ENCODE peak calls at places on chromosome 7, in seven cellular contexts. K, P, S, Q, R, X and J are unnamed samples.

GRCh38 chr7:19464751-19465150 is 244.1 kb downstream of the POLR1F start:
- DNase-seq in R (no peak), S (no peak), X (no peak), P (no peak), Q (no peak), K (no peak), J (no peak)

GRCh38 chr7:96093435-96093834 is 228.5 kb downstream of the SLC25A13 start:
- DNase-seq in R (peak; percentile 63), X (no peak), P (no peak), Q (no peak), S (no peak), K (no peak), J (peak; percentile 50)

GRCh38 chr7:131425992-131426391 is 98.3 kb downstream of the MKLN1 start:
- DNase-seq in P (no peak), S (no peak), R (no peak), Q (no peak), K (no peak), X (no peak), J (no peak)

GRCh38 chr7:122303971-122304603 is 463 bp downstream of the FEZF1 start:
- DNase-seq in K (no peak), Q (no peak), P (peak; percentile 71), S (peak; percentile 89), R (no peak), X (no peak), J (no peak)

GRCh38 chr7:32335107-32335506 is 155.1 kb downstream of the LSM5 start:
- DNase-seq in R (no peak), X (no peak), S (no peak), Q (peak; percentile 33), K (no peak), P (no peak), J (no peak)

GRCh38 chr7:123571684-123572083 is 14.1 kb upstream of the NDUFA5 start:
- DNase-seq in K (no peak), Q (no peak), R (no peak), S (no peak), X (no peak), P (no peak), J (no peak)

GRCh38 chr7:44995555-44996493 is 4.2 kb upstream of the CCM2 start:
- DNase-seq in X (no peak), Q (no peak), S (no peak), P (no peak), R (no peak), K (no peak), J (no peak)

GRCh38 chr7:97270280-97270679 is 152.8 kb downstream of the SDHAF3 start:
- DNase-seq in S (no peak), R (no peak), X (no peak), Q (no peak), P (no peak), K (no peak), J (no peak)

GRCh38 chr7:141456298-141456697 is 94.9 kb upstream of the AGK start:
- DNase-seq in X (no peak), R (no peak), K (no peak), Q (no peak), P (no peak), S (no peak), J (no peak)

GRCh38 chr7:65907501-65908198 is 34.8 kb downstream of the VKORC1L1 start:
- DNase-seq in K (no peak), R (no peak), X (no peak), Q (no peak), P (peak; percentile 43), S (no peak), J (no peak)

GRCh38 chr7:130352335-130353074 is 7.9 kb downstream of the CPA5 start:
- DNase-seq in P (no peak), X (no peak), K (no peak), Q (no peak), R (peak; percentile 72), S (peak; percentile 45), J (no peak)

GRCh38 chr7:115024276-115024675 is 102.4 kb downstream of the MDFIC start:
- DNase-seq in Q (no peak), P (no peak), S (no peak), R (no peak), K (no peak), X (no peak), J (no peak)

GRCh38 chr7:39709768-39710291 is 86.5 kb downstream of the RALA start:
- DNase-seq in P (peak; percentile 42), S (peak; percentile 68), R (peak; percentile 92), Q (no peak), X (no peak), K (no peak), J (peak; percentile 85)

GRCh38 chr7:44293561-44294324 is 31.7 kb downstream of the CAMK2B start:
- DNase-seq in Q (peak; percentile 0), S (peak; percentile 57), P (no peak), R (no peak), X (no peak), K (no peak), J (no peak)

GRCh38 chr7:1950066-1950622 is 280.1 kb downstream of the ELFN1 start:
- DNase-seq in K (no peak), S (no peak), R (no peak), Q (no peak), X (no peak), P (no peak), J (no peak)

GRCh38 chr7:105060394-105060793 is 46.4 kb downstream of the KMT2E start:
- DNase-seq in K (no peak), P (no peak), R (no peak), X (no peak), Q (no peak), S (no peak), J (no peak)

GRCh38 chr7:66152538-66153191 is 38.0 kb downstream of the CRCP start:
- DNase-seq in S (peak; percentile 37), R (peak; percentile 48), K (no peak), P (peak; percentile 57), X (no peak), Q (no peak), J (no peak)

GRCh38 chr7:42858570-42858969 is 53.3 kb downstream of the C7orf25 start:
- DNase-seq in K (no peak), P (no peak), X (no peak), S (no peak), R (peak; percentile 29), Q (no peak), J (no peak)

GRCh38 chr7:8637322-8637721 is 203.9 kb downstream of the NXPH1 start:
- DNase-seq in P (no peak), X (no peak), Q (no peak), R (no peak), K (no peak), S (no peak), J (no peak)

GRCh38 chr7:41581041-41581440 is 121.8 kb downstream of the INHBA start:
- DNase-seq in P (no peak), R (no peak), S (no peak), Q (no peak), X (no peak), K (no peak), J (no peak)

GRCh38 chr7:21942955-21943354 is 2.7 kb downstream of the CDCA7L start:
- DNase-seq in K (no peak), X (no peak), R (no peak), S (no peak), Q (peak; percentile 18), P (no peak), J (no peak)

GRCh38 chr7:105218215-105218614 is 170.5 kb downstream of the SRPK2 start:
- DNase-seq in S (no peak), R (no peak), P (no peak), X (no peak), Q (no peak), K (no peak), J (no peak)

GRCh38 chr7:108449577-108449920 is 6.7 kb downstream of the NRCAM start:
- DNase-seq in K (no peak), R (no peak), S (no peak), Q (no peak), P (no peak), X (no peak), J (no peak)

DNA sequence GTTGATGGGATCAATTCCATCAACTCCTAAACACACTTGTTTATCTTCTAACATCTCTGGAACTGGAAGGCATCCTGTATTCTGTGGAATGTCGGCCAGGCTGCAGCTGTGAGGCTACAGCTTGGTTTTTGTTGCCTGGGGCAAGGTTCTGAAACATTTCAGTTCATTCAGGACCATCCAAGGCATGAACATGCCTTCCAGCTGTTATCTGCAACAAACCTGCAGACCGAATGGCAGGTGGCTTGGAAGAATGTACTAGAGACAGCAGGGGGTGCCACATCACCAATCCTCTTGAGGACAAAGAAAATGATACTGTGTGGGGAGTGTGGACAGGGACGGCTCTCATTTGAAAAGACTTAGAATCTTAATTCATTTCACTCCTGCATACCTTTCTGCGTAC is 12.4 kb downstream of the PAPOLB start:
- DNase-seq in X (peak; percentile 49), P (peak; percentile 59), K (no peak), Q (peak; percentile 71), R (peak; percentile 30), S (peak; percentile 67), J (no peak)
- TF ChIP-seq CTCF in X (peak; percentile 64), P (peak; percentile 56), K (no peak), Q (peak; percentile 42), R (peak; percentile 41), S (peak; percentile 17), J (peak; percentile 36)

GRCh38 chr7:25653412-25653811 is 425.1 kb upstream of the NPVF start:
- DNase-seq in R (no peak), X (no peak), K (no peak), Q (no peak), S (no peak), P (no peak), J (no peak)
- H3K4me3 ChIP-seq in R (no peak overlapping the region), X (no peak overlapping the region), K (no peak overlapping the region), Q (no peak overlapping the region), S (no peak overlapping the region), P (no peak overlapping the region), J (no peak overlapping the region)

GRCh38 chr7:154777023-154777422 is 225.9 kb downstream of the PAXIP1 start:
- DNase-seq in S (peak; percentile 27), K (no peak), X (no peak), P (no peak), Q (no peak), R (peak; percentile 3), J (no peak)
- TF ChIP-seq CTCF in S (peak; percentile 38), K (no peak), X (peak; percentile 21), P (no peak), Q (no peak), R (no peak), J (no peak)

DNA sequence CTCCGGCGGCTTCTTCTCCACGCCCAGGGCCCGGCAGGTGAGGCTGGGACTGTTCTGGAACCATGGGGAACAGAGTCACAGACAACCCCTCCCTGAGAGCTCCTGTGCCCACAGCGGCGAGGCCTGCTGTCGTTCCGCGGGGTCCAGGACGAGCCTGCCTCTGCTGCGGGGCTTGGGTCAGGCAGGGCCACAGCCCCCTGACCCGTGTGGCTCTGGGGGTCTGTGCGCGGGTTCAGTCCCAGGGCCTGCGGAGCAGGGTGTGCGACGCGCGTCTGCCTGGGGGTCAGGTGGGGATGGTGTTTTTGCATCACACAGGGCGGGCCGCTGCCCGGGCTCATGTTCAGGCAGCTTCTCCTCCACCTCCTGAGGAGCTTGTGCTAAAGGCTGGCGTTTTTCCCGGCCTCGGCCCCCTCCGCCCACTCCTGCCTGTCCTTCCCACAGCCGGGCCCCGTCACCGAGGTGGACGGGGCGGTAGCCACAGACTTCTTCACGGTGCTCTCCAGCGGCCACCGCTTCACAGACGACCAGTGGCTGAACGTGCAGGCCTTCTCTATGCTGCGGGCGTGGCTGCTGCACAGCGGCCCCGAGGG is 8.4 kb downstream of the AP5Z1 start:
- DNase-seq in Q (no peak), R (no peak), S (no peak), P (no peak), X (no peak), K (no peak), J (no peak)
- H3K4me3 ChIP-seq in Q (no peak overlapping the region), R (no peak overlapping the region), S (no peak overlapping the region), P (no peak overlapping the region), X (no peak overlapping the region), K (no peak overlapping the region), J (no peak overlapping the region)